ENCODE peak calls at places on chromosomes 12 and 14, in ten cellular contexts. Z is fibroblast of lung, B is LNCaP clone FGC, I is fibroblast of mammary gland, T is retinal pigment epithelial cell, E is colonic mucosa, K is stomach, G is HCT116, Y is IMR-90, V is AG09309. D is an unnamed sample.

GRCh38 chr12:69397978-69398377 is 38.4 kb downstream of the YEATS4 start:
- DNase-seq in Z (no peak), B (no peak), I (peak), T (no peak), E (no peak), K (no peak), G (no peak), Y (peak), V (peak), D (no peak)

GRCh38 chr12:45122776-45123380 is 72.0 kb upstream of the DBX2 start:
- DNase-seq in Z (peak), B (peak), I (peak), T (peak), E (no peak), K (no peak), G (peak), Y (peak), V (no peak), D (peak)

GRCh38 chr12:11884661-11885060 is 186.1 kb upstream of the BCL2L14 start:
- DNase-seq in Z (no peak), B (no peak), I (peak), T (no peak), E (peak), K (peak), G (no peak), Y (peak), V (no peak), D (no peak)

GRCh38 chr12:100141998-100142850 is 450 bp downstream of the BLTP3B start:
- DNase-seq in Z (no peak), B (peak), I (no peak), T (no peak), E (peak), K (peak), G (no peak), Y (no peak), V (no peak), D (no peak)

GRCh38 chr12:122860052-122860853 is 25.0 kb downstream of the HIP1R start:
- DNase-seq in Z (peak), B (no peak), I (peak), T (no peak), E (peak), K (peak), G (peak), Y (peak), V (no peak), D (peak)

GRCh38 chr14:54000341-54000811 is 43.8 kb upstream of the BMP4 start:
- DNase-seq in Z (no peak), B (no peak), I (peak), T (peak), E (no peak), K (no peak), G (no peak), Y (peak), V (peak), D (no peak)

GRCh38 chr12:115075552-115076170 is 391.7 kb upstream of the TBX3 start:
- DNase-seq in Z (no peak), B (no peak), I (peak), T (no peak), E (no peak), K (no peak), G (no peak), Y (no peak), V (no peak), D (no peak)

GRCh38 chr12:56699020-56699661 is 11.1 kb upstream of the PTGES3 start:
- DNase-seq in Z (no peak), B (no peak), I (no peak), T (no peak), E (no peak), K (no peak), G (no peak), Y (no peak), V (no peak), D (no peak)

GRCh38 chr14:100649173-100649519 is 61.9 kb upstream of the BEGAIN start:
- DNase-seq in Z (peak), B (no peak), I (peak), T (no peak), E (no peak), K (no peak), G (no peak), Y (peak), V (no peak), D (peak)

GRCh38 chr12:5748027-5748426 is 197.0 kb downstream of the ANO2 start:
- DNase-seq in Z (no peak), B (no peak), I (no peak), T (no peak), E (no peak), K (no peak), G (no peak), Y (no peak), V (no peak), D (no peak)

GRCh38 chr14:89184952-89185351 is 232.1 kb downstream of the FOXN3 start:
- DNase-seq in Z (no peak), B (peak), I (no peak), T (no peak), E (no peak), K (no peak), G (no peak), Y (no peak), V (no peak), D (no peak)

GRCh38 chr12:114740448-114740847 is 56.5 kb upstream of the TBX3 start:
- DNase-seq in Z (no peak), B (no peak), I (no peak), T (no peak), E (no peak), K (no peak), G (no peak), Y (no peak), V (no peak), D (no peak)

GRCh38 chr14:102675396-102675795 is 82.9 kb downstream of the RCOR1 start:
- DNase-seq in Z (no peak), B (no peak), I (no peak), T (no peak), E (no peak), K (no peak), G (no peak), Y (no peak), V (no peak), D (no peak)

GRCh38 chr12:74021937-74022336 is 515.7 kb upstream of the ATXN7L3B start:
- DNase-seq in Z (peak), B (peak), I (peak), T (peak), E (peak), K (peak), G (peak), Y (no peak), V (no peak), D (peak)

GRCh38 chr14:64391986-64392385 is 3.8 kb downstream of the MTHFD1 start:
- DNase-seq in Z (no peak), B (no peak), I (no peak), T (no peak), E (no peak), K (no peak), G (no peak), Y (no peak), V (no peak), D (no peak)
- H3K4me3 ChIP-seq in Z (no peak), B (no peak), I (no peak), T (no peak), E (no peak), K (no peak), G (no peak), Y (no peak), V (no peak), D (no peak)

DNA sequence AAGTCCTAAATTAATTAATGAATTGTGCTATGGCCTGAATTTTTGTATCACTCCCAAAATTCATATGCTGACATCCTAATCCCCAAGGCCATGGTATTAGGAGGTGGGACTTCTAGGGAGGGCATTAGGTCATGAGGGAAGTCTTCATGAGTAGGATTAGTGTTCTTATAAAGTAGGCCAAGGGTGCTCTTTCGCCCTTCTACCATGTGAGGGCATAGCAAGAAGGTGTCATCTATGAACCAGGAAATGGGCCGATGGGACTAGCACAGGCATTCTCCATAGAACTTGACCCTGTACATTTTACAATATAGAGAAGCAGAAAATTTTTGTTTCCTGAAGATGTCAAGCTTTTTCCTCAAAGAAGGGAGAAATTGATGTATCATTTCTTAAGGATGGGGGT is 12.5 kb downstream of the SYT10 start:
- DNase-seq in Z (no peak), B (peak), I (peak), T (no peak), E (no peak), K (no peak), G (no peak), Y (no peak), V (no peak), D (no peak)
- TF ChIP-seq CTCF in Z (no peak), B (peak), I (peak), T (peak), E (no peak), K (no peak), G (no peak), Y (no peak), V (no peak), D (no peak)

GRCh38 chr12:120196363-120196762 is 1.8 kb upstream of the GCN1 start:
- DNase-seq in Z (peak), B (no peak), I (peak), T (no peak), E (no peak), K (no peak), G (no peak), Y (no peak), V (no peak), D (no peak)
- H3K4me3 ChIP-seq in Z (no peak), B (no peak), I (no peak), T (no peak), E (no peak), K (no peak), G (peak), Y (no peak), V (no peak), D (no peak)

GRCh38 chr12:41932470-41932991 is 212.1 kb downstream of the GXYLT1 start:
- DNase-seq in Z (peak), B (no peak), I (peak), T (peak), E (peak), K (peak), G (no peak), Y (no peak), V (no peak), D (no peak)

GRCh38 chr12:41940571-41940970 is 204.1 kb downstream of the GXYLT1 start:
- DNase-seq in Z (no peak), B (no peak), I (no peak), T (no peak), E (no peak), K (no peak), G (no peak), Y (no peak), V (no peak), D (no peak)

GRCh38 chr12:41932028-41932427 is 212.6 kb downstream of the GXYLT1 start:
- DNase-seq in Z (no peak), B (no peak), I (no peak), T (no peak), E (no peak), K (no peak), G (no peak), Y (no peak), V (no peak), D (no peak)

DNA sequence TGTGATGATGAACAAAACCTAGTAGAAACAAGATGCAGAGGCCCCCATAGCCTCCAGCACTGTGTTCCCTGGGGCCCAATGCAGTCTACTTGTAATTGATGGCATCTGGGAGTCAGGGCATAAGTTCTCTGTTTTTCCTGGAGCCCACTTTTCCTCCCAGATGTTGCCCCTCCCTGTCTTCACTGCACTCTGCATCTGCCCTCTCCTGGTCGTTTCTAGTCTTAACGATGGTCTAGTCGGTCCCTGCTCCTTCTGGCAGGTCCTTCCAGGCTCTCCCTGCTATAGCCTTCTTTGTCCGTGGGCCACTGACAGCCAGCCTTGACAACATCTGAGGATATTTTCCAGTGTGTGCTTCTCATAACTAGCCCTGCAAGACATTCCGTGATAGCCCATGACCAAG is 208.3 kb downstream of the GXYLT1 start:
- DNase-seq in Z (no peak), B (no peak), I (no peak), T (no peak), E (no peak), K (no peak), G (no peak), Y (no peak), V (no peak), D (no peak)
- TF ChIP-seq CTCF in Z (no peak), B (no peak), I (no peak), T (no peak), E (no peak), K (no peak), G (peak), Y (no peak), V (no peak), D (no peak)

DNA sequence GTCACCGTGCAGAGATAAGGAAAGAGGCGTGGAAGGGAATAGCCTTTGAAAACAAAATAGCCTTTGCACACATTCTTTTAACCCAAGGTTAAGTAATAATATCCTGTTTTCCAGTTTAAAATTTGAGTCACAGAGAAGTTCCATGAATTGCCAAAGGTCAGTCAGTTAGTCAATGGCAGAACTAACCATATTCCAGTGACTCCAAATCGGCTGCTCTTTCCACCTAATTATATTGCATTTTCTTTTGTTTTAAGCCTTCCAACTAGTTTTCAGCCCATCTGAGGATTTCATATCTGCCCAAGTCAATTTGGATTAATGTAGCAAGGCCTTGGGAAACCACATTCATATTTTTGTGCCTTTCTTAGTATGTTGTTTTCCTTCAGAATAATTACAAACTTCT is 373.0 kb downstream of the CCDC91 start:
- DNase-seq in Z (no peak), B (no peak), I (peak), T (no peak), E (no peak), K (no peak), G (no peak), Y (no peak), V (no peak), D (no peak)
- H3K4me3 ChIP-seq in Z (no peak), B (no peak), I (no peak), T (no peak), E (no peak), K (no peak), G (no peak), Y (no peak), V (no peak), D (no peak)

GRCh38 chr12:116590561-116590960 is 31.4 kb downstream of the MAP1LC3B2 start:
- DNase-seq in Z (no peak), B (no peak), I (no peak), T (no peak), E (no peak), K (no peak), G (no peak), Y (no peak), V (no peak), D (no peak)
- TF ChIP-seq CTCF in Z (no peak), B (peak), I (no peak), T (no peak), E (no peak), K (no peak), G (no peak), Y (no peak), V (no peak), D (no peak)